ENCODE peak calls at places on chromosomes 6 and 20, in six cellular contexts. C is fibroblast of lung, B is fibroblast of pulmonary artery, F is stomach, Q is cardiac fibroblast, K is body of pancreas. T is an unnamed sample.

GRCh38 chr6:77362055-77362454 is 101.2 kb downstream of the HTR1B start:
- DNase-seq in C (no peak), B (no peak), F (no peak), Q (no peak), K (no peak), T (no peak)

GRCh38 chr6:86856937-86857563 is 80.3 kb upstream of the HTR1E start:
- DNase-seq in C (peak), B (peak), F (peak), Q (peak), K (peak), T (peak)

GRCh38 chr20:38581830-38582358 is 897 bp downstream of the ADIG start:
- DNase-seq in C (no peak), B (no peak), F (no peak), Q (no peak), K (no peak), T (no peak)

GRCh38 chr20:63102720-63103375 is 96.1 kb upstream of the BHLHE23 start:
- DNase-seq in C (peak), B (peak), F (peak), Q (peak), K (peak), T (peak)

GRCh38 chr20:47705497-47705856 is 79.8 kb downstream of the SULF2 start:
- DNase-seq in C (no peak), B (peak), F (no peak), Q (peak), K (peak), T (no peak)

GRCh38 chr6:73308712-73309533 is 45.2 kb downstream of the DPPA5 start:
- DNase-seq in C (peak), B (peak), F (no peak), Q (peak), K (peak), T (no peak)

GRCh38 chr6:33755070-33755869 is 8.6 kb upstream of the IP6K3 start:
- DNase-seq in C (no peak), B (no peak), F (no peak), Q (no peak), K (no peak), T (no peak)

GRCh38 chr20:1533059-1533458 is 24.4 kb downstream of the SIRPD start:
- DNase-seq in C (no peak), B (no peak), F (no peak), Q (no peak), K (no peak), T (no peak)

GRCh38 chr20:36742558-36742957 is 3.3 kb downstream of the NDRG3 start:
- DNase-seq in C (no peak), B (no peak), F (no peak), Q (no peak), K (no peak), T (no peak)

GRCh38 chr6:63487123-63487813 is 85.0 kb upstream of the LOC128125822 start:
- DNase-seq in C (no peak), B (no peak), F (no peak), Q (peak), K (no peak), T (no peak)

GRCh38 chr6:71510057-71510713 is 221.6 kb downstream of the OGFRL1 start:
- DNase-seq in C (peak), B (peak), F (peak), Q (peak), K (peak), T (peak)

GRCh38 chr20:43917380-43917779 is 2.7 kb downstream of the TOX2 start:
- DNase-seq in C (no peak), B (no peak), F (no peak), Q (no peak), K (no peak), T (no peak)

GRCh38 chr6:42075159-42075838 is 25.0 kb downstream of the TAF8 start:
- DNase-seq in C (peak), B (peak), F (peak), Q (peak), K (peak), T (peak)

GRCh38 chr20:23152308-23152892 is 66.3 kb upstream of the CD93 start:
- DNase-seq in C (peak), B (peak), F (peak), Q (peak), K (peak), T (peak)

GRCh38 chr6:134317471-134318131 is at the start of gene SGK1:
- DNase-seq in C (peak), B (peak), F (no peak), Q (peak), K (peak), T (no peak)

DNA sequence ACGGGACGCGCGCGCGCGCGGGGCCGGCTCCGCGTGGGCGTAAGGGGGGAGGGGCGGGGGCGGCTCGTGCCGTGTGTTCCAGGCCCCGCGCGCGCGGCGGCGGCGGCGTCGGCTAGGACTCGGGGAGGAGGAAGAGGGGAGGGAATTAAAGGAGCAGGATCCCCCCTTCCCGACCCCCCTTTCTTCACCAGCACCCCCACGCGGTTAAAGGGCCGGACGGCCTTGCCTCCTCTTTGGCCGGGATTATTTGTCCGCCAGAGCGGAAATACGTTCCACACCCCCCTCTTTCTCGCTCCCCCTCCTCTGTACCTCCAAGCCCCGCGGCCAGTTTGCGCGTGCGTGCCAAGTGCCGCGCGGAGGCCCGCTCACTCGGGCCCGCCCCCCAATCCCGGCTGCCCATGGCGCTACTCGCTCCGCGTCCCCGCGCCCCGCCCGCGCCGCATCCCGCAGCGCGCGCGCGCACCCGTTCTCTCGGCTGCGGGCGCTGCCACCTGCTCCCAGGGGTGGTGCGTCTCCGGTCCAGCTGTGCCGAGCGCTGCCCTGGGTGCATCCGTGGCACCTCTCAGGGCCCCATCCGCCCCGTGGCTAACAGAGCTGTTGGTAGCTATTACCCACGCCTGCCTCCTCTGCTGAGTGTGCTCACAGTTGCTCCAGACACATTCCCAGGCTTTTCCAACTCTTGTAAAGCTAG is at the start of gene ZBTB12:
- DNase-seq in C (peak), B (peak), F (peak), Q (peak), K (peak), T (peak)
- TF ChIP-seq CTCF in C (no peak), B (no peak), F (no peak), Q (no peak), K (no peak), T (no peak)

GRCh38 chr6:34891296-34891695 is 2.2 kb downstream of the ANKS1A start:
- DNase-seq in C (no peak), B (no peak), F (no peak), Q (no peak), K (no peak), T (no peak)
- H3K4me3 ChIP-seq in C (no peak), B (no peak), F (peak), Q (no peak), K (no peak), T (no peak)

GRCh38 chr6:30259140-30260035 is 46.2 kb upstream of the TRIM26 start:
- DNase-seq in C (peak), B (peak), F (peak), Q (peak), K (peak), T (peak)
- TF ChIP-seq CTCF in C (peak), B (peak), F (no peak), Q (peak), K (peak), T (peak)

GRCh38 chr6:106182455-106182854 is 96.3 kb downstream of the PRDM1 start:
- DNase-seq in C (no peak), B (no peak), F (no peak), Q (no peak), K (no peak), T (no peak)
- H3K4me3 ChIP-seq in C (no peak), B (no peak), F (no peak), Q (no peak), K (no peak), T (no peak)

DNA sequence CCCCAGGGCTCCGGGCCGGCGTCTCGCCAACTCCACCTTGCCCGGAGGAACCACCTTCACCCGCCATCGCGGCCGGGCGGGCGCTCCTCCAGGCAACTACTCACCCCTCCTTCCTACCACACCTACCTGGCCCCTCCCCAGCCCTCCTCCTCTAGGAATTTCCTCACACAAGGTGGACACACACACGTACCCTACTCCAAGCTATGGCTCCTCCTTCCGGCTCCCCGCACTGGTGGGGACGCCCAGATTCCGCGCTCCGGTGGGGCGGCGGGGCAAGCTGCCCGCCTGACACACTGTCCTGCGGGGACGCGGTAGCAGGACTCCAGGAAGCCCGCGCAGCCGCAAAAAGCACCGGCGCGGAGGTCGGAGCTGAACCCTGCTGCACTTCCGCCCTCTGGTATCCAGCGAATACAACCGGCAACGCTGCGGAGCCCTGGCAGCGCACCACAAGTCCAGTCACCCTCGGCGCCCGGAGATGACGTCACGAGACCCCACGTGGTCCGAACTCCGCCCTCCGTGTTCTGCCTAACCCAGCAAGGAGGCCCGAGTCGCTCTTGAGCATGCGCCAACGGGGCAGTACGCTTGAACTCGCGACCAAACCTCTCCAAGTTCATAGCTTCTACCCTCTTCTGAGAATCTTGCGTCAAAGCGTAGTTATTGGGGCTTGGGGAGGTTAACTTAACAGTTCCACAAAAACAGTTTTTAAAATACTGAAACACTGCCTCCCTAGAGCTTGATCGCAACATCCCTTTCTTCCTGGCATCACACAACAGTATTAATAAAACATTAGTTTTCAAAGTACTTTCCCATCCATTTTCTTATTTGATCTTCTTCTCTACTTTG is at the start of gene ATG5:
- DNase-seq in C (peak), B (peak), F (peak), Q (peak), K (peak), T (peak)
- TF ChIP-seq CTCF in C (no peak), B (no peak), F (no peak), Q (no peak), K (no peak), T (no peak)

GRCh38 chr6:15290962-15291704 is 45.3 kb downstream of the JARID2 start:
- DNase-seq in C (no peak), B (no peak), F (no peak), Q (no peak), K (no peak), T (no peak)

GRCh38 chr6:15290067-15290641 is 44.3 kb downstream of the JARID2 start:
- DNase-seq in C (peak), B (no peak), F (no peak), Q (no peak), K (no peak), T (no peak)

GRCh38 chr6:15285682-15286294 is 39.9 kb downstream of the JARID2 start:
- DNase-seq in C (no peak), B (no peak), F (no peak), Q (no peak), K (no peak), T (no peak)

GRCh38 chr6:15288856-15289255 is 43.0 kb downstream of the JARID2 start:
- DNase-seq in C (no peak), B (no peak), F (no peak), Q (no peak), K (no peak), T (no peak)

GRCh38 chr6:15287670-15288069 is 41.8 kb downstream of the JARID2 start:
- DNase-seq in C (no peak), B (no peak), F (no peak), Q (no peak), K (no peak), T (no peak)
- H3K4me3 ChIP-seq in C (no peak), B (no peak), F (no peak), Q (no peak), K (no peak), T (no peak)

GRCh38 chr6:115969207-115969929 is 91.3 kb downstream of the FRK start:
- DNase-seq in C (no peak), B (peak), F (no peak), Q (peak), K (peak), T (no peak)
- TF ChIP-seq CTCF in C (no peak), B (no peak), F (no peak), Q (no peak), K (no peak), T (no peak)

GRCh38 chr6:43092635-43093034 is 16.5 kb downstream of the PTK7 start:
- DNase-seq in C (no peak), B (no peak), F (no peak), Q (no peak), K (no peak), T (no peak)

GRCh38 chr6:43091592-43091991 is 15.5 kb downstream of the PTK7 start:
- DNase-seq in C (no peak), B (no peak), F (no peak), Q (no peak), K (no peak), T (no peak)

GRCh38 chr6:43091020-43091419 is 14.9 kb downstream of the PTK7 start:
- DNase-seq in C (no peak), B (no peak), F (no peak), Q (no peak), K (no peak), T (no peak)

GRCh38 chr6:43095939-43096338 is 19.8 kb downstream of the PTK7 start:
- DNase-seq in C (no peak), B (no peak), F (no peak), Q (no peak), K (no peak), T (no peak)

DNA sequence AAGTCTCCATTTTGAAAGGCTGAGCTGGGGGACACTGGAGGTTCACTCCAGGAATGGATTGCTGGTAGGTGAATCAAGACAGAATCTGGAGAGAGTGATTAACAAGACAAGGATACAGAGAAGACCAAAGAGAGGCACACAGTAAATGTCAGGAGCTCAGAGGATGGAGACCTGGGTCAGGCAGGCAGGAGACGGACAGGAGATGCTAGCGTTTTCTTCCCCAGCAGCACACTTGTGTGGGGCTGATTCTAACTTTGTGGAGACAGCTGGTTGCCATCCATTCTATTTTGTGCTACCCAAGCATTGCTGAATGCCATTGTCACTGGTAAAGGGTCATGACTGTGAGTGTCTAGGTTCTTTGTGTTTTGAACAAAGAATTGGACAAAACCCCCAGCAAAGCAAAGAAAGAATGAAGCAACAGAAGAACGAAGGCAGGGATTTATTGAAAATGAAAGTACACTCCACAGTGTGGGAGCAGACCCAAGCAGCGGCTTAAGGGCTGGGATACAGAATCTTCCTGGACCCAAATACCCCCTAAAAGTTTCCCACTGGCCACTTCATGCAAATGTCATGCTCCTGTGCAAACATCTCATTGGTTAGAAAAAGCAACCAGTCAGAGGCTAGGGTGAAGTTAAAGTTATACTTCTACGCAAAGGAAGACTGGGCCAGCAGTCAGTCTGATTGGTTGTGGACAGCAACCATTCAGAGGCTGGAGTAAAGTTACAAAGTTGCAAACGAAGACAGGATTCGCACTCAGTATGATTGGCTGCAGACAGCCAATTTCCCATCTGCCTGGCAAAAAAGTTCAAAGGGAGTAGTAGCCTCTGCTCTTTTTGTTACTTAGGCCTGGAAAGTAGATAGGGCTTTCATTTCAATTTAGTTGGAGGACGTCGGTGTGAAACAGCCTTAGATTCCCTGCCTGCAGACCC is 17.5 kb downstream of the PTK7 start:
- DNase-seq in C (peak), B (peak), F (peak), Q (peak), K (peak), T (peak)
- H3K4me3 ChIP-seq in C (peak), B (peak), F (peak), Q (peak), K (no peak), T (peak)

DNA sequence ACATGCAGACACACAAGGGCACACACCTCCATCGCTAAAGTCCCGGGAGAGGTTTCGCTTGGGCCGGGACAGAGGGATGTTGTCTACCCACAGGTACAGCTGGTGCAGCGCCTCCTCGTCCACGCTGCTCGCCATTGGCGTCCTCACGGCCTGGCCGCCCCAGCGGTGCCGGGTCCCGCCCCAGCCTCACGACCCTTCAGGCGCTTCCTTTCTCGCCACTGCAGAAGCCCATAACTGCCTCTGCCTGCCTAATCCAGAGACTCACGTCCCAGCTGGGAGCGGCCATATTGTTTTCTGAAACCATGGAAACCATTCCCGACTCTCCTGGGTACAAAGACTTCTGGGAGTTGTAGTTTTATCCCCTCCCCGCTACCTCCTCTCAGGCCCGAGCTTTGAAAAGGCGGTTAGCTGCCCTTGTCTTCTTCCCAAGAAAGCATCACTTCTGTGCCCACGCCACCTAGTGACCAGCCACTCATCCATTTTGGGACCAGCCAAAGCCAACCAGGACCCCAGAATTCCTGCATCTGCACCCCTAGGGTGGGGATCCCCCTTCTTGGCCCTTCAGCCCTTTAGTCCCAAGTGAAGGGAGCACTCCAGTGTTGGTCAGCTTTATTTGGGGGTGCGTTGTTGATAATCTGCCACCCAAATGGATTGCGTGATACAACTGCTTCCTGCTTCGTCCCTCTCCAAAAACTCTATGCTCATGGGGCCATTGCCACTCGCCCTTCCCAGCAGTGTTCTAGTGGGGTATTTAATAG is at the start of gene SPEF1:
- DNase-seq in C (peak), B (peak), F (peak), Q (peak), K (peak), T (peak)
- TF ChIP-seq CTCF in C (peak), B (peak), F (peak), Q (peak), K (peak), T (peak)

DNA sequence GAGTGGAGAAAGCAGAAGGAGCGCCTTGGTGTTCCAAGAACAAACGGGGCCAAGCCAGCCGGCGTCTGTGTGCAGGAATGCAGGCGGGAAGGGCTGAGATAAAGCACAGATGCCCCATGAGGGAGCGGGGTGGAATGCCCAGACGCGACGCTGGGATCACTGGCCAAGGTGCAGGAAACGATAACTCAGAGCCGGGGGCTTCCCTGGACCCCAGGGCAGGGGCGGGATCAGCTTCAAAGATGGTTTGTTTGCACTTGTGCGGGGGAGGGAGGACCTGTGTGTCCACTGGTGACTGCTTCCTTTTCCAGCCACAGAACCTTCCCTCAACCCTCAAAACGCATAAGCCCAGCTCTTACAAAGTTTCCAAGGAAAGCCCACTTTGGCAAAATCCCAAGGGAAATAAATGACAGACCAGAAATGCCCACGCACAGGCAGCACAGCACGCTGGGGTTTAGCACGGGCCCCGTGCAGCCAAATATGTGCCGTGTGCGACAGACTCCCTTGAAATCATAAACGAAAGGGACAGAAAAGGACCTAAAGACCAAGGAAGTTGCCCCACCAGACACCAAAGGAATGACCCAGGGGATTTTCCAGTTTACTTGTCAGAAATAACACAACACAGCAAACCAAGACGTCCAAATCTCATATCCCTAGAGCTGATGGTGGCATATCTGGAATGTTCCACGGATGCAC is 113.9 kb downstream of the NFATC2 start:
- DNase-seq in C (no peak), B (peak), F (peak), Q (peak), K (peak), T (peak)
- H3K4me3 ChIP-seq in C (no peak), B (no peak), F (no peak), Q (no peak), K (no peak), T (no peak)

T was measured in foreskin fibroblast.